ENCODE peak calls at places on chromosomes 13 and 19, in five cellular contexts. K, O, V, W and D are unnamed samples.

GRCh38 chr19:8259142-8259921 is 48.8 kb downstream of the CD320 start:
- DNase-seq in W (no peak), O (no peak), V (no peak), K (no peak), D (no peak)

GRCh38 chr19:4014541-4015491 is 7.3 kb downstream of the PIAS4 start:
- DNase-seq in V (no peak), W (no peak), O (no peak), K (peak), D (no peak)

GRCh38 chr13:111623170-111623569 is 302.7 kb downstream of the TEX29 start:
- DNase-seq in W (no peak), V (no peak), O (no peak), K (no peak), D (no peak)

GRCh38 chr19:1409204-1410005 is 2.0 kb downstream of the DAZAP1 start:
- DNase-seq in W (no peak), K (no peak), O (no peak), V (no peak), D (no peak)

GRCh38 chr13:112892759-112893569 is 76.0 kb upstream of the MCF2L start:
- DNase-seq in W (no peak), V (no peak), K (no peak), O (no peak), D (no peak)

GRCh38 chr13:108549989-108550388 is 79.4 kb upstream of the MYO16 start:
- DNase-seq in K (no peak), W (no peak), O (no peak), V (no peak), D (no peak)

GRCh38 chr19:48419158-48419920 is 25.9 kb downstream of the GRIN2D start:
- DNase-seq in O (peak), K (no peak), V (no peak), W (no peak), D (no peak)

GRCh38 chr13:47454986-47455385 is 546.1 kb downstream of the SUCLA2 start:
- DNase-seq in K (no peak), O (peak), W (no peak), V (no peak), D (no peak)

GRCh38 chr13:20195846-20196245 is 3.1 kb upstream of the GJB2 start:
- DNase-seq in W (no peak), V (no peak), K (no peak), O (no peak), D (no peak)

GRCh38 chr19:45163751-45164150 is 3.0 kb upstream of the NKPD1 start:
- DNase-seq in W (no peak), V (no peak), O (no peak), K (no peak), D (no peak)

GRCh38 chr13:40562975-40563349 is 103.5 kb downstream of the FOXO1 start:
- DNase-seq in O (no peak), K (no peak), V (no peak), W (no peak), D (no peak)

GRCh38 chr13:97743946-97744345 is 209.5 kb upstream of the IPO5 start:
- DNase-seq in W (no peak), O (no peak), V (no peak), K (no peak), D (no peak)

GRCh38 chr19:49489601-49490167 is 2.3 kb downstream of the RPL13A start:
- DNase-seq in W (no peak), V (no peak), K (no peak), O (no peak), D (no peak)
- TF ChIP-seq POLR2A in W (no peak), V (no peak), K (no peak), O (no peak), D (no peak)

GRCh38 chr19:16659832-16660708 is at the start of gene SMIM7:
- DNase-seq in K (peak), V (peak), W (peak), O (peak), D (peak)
- TF ChIP-seq POLR2A in K (peak), V (peak), W (no peak), O (peak), D (peak)

GRCh38 chr13:49932868-49933267 is 3.3 kb downstream of the SPRYD7 start:
- DNase-seq in W (no peak), K (no peak), V (no peak), O (no peak), D (no peak)

GRCh38 chr13:49936085-49936942 is at the start of gene SPRYD7:
- DNase-seq in W (peak), O (peak), V (peak), K (peak), D (peak)

GRCh38 chr13:49933511-49933910 is 2.6 kb downstream of the SPRYD7 start:
- DNase-seq in O (no peak), W (no peak), V (no peak), K (no peak), D (no peak)

GRCh38 chr13:49936943-49937273 is 768 bp upstream of the SPRYD7 start:
- DNase-seq in W (no peak), K (peak), O (no peak), V (no peak), D (no peak)

GRCh38 chr13:49935171-49936084 is 712 bp downstream of the SPRYD7 start:
- DNase-seq in W (peak), V (peak), K (no peak), O (peak), D (peak)
- TF ChIP-seq POLR2A in W (no peak), V (no peak), K (no peak), O (no peak), D (no peak)

GRCh38 chr19:6219147-6219525 is 60.6 kb downstream of the MLLT1 start:
- DNase-seq in W (no peak), O (no peak), V (no peak), K (no peak), D (no peak)
- TF ChIP-seq POLR2A in W (no peak), O (no peak), V (no peak), K (no peak), D (no peak)

GRCh38 chr13:78060966-78061365 is 142.3 kb upstream of the EDNRB start:
- DNase-seq in O (no peak), V (no peak), W (no peak), K (no peak), D (no peak)

GRCh38 chr13:78067290-78067689 is 148.7 kb upstream of the EDNRB start:
- DNase-seq in O (no peak), K (no peak), V (no peak), W (no peak), D (no peak)

DNA sequence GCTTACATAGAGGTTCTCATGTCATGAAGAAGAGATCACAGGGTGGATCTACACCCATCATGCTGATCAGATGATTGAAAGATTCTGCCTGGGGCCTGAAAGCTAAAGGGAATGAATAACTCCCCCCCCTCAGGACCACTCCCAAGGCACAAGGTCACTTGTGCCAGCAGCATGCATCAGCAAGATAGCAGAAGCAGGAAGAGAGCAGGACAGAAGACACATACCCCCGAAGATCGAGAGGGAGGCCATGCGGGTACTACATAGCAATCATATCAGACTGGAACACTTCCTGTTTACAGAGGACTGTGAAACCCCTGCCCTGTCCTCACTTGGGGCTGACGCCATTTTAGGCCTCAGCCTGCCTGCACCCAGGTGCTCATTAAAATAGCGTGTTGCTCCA is 143.2 kb upstream of the EDNRB start:
- DNase-seq in V (no peak), O (no peak), W (no peak), K (no peak), D (no peak)
- TF ChIP-seq POLR2A in V (no peak), O (no peak), W (no peak), K (no peak), D (no peak)

GRCh38 chr19:57615346-57615745 is 1.3 kb downstream of the ZNF134 start:
- DNase-seq in W (no peak), K (no peak), V (no peak), O (no peak), D (no peak)

GRCh38 chr19:57611113-57611512 is 2.9 kb upstream of the ZNF134 start:
- DNase-seq in K (no peak), W (no peak), V (no peak), O (no peak), D (no peak)

GRCh38 chr19:57613941-57614743 is at the start of gene ZNF134:
- DNase-seq in W (peak), O (peak), K (peak), V (peak), D (peak)
- TF ChIP-seq POLR2A in W (no peak), O (peak), K (peak), V (peak), D (no peak)

GRCh38 chr19:10720607-10721125 is 2.8 kb downstream of the DNM2 start:
- DNase-seq in K (no peak), O (no peak), V (no peak), W (no peak), D (no peak)

GRCh38 chr19:10718205-10719196 is 622 bp downstream of the DNM2 start:
- DNase-seq in O (peak), W (no peak), V (no peak), K (peak), D (no peak)

GRCh38 chr19:10719466-10719961 is 1.6 kb downstream of the DNM2 start:
- DNase-seq in V (no peak), K (no peak), O (no peak), W (no peak), D (no peak)

GRCh38 chr19:10717054-10717355 is 874 bp upstream of the DNM2 start:
- DNase-seq in O (no peak), K (no peak), V (no peak), W (no peak), D (no peak)

DNA sequence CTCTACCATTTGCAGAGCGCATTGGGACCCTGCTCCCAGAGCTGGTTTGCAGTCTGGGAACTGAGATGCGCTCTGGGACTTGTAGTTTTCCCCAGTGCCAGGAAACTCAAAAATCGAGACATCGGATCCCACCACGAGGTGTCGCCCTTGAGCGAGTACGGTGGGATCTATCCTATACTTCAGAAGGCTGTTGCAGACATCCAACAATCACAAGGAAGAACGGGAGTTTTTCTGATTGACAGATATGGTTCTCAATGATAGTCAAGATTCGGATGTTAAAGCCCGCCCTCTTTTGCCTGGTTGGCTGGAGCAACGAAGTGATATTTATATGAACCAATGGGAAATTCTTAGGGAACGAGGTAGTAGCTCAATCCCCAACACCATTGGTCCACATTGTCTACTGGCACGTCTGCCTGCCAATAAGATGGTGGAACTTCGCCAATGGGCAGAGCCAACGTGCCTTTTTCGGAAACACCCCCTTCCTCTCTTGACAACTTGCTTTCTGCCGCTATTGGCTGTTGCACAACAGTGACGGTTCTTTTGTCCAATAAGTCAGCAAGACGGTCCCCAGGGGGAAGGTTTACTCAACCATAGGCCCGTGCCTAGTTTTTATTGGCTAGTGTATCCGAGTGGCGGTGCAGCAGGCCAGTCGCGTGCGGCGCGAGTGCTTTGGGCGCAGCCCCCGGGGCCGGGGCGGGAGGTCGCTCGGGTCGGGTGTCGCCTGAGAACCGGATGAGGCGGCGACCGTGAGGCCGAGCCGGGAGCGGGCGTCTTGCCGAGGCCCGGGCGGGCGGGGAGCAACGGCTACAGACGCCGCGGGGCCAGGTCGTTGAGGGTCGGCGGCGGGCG is at the start of gene DNM2:
- DNase-seq in O (peak), K (peak), W (peak), V (peak), D (peak)
- TF ChIP-seq POLR2A in O (no peak), K (peak), W (no peak), V (peak), D (peak)

DNA sequence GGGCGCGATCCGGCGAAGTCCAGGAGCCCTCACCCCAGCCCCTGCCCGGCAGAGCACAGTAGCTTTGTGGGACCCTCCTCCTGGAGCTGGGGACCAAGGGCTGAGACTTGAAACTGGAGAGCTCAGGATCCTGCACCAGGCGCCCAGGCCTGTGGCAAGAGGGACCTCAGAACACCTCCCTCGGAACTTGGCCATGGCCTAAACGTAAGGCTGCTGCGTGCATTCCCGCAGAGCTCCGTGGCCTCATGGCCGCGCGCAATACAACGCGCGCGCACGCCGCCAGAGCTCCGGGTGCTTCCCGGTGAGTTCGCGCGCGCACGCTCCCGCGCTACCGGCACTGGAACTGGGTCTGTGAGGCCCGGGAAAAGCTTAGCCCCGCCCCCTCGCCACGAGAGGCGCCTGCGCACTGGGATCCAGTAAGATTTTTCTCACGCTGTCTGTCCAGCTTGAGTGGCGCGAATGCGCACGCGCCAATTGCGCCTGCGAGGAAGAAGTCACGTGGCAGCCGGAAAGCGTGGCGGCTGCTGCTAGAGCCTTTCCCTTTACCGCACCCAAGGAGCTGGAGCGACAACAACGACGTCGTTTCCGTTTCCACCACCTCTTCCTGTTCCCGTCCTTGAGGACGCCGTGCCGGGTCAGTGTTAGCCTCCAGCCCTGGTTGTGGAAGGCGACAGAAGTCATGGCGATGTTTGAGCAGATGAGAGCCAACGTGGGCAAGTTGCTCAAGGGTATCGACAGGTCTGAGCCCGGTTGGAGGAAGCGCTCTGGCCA is at the start of gene EIF3K:
- DNase-seq in K (peak), O (peak), V (peak), W (peak), D (peak)
- TF ChIP-seq POLR2A in K (peak), O (peak), V (peak), W (no peak), D (peak)

DNA sequence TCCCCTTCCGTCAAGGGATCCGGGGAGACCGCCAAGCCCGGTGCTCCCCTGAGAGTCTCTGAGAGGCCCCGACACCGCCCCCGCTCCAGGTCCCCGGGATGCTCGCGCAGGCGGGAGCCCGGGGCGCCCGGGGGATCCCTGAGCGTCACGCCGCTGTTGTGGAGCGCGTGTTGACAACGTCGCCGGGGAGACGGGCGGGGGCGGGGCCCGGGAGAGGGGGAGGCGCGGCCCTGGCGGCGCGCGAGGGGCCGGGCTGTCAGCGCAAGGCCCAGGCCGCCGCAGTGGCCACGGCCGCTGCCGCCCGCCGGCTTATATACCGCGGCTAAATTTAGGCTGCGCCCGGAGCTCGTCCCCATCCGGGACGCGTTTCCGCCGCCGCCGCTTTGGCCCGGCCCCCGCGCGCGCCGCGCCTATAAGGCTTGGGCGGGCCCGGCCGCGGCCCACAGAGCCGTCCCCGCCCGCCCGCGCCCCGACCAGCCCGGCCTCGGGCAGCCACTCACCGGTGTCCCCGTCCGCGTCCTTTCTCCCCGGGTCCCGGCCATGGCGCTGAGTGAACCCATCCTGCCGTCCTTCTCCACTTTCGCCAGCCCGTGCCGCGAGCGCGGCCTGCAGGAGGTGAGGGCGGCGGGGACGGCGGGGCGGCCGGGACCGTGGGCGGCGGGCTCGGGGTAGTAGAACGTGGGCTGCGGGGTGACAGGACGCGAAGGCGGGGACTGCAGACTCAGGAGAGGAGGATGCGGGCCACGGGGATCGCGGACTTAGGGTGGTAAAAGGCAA is at the start of gene KLF2:
- DNase-seq in V (peak), K (peak), O (peak), W (peak), D (peak)
- TF ChIP-seq POLR2A in V (peak), K (peak), O (peak), W (no peak), D (no peak)